ENCODE peak calls at places on chromosomes 5 and 9, in four cellular contexts. F is upper lobe of left lung, K is sigmoid colon, E is A549. S is an unnamed sample.

GRCh38 chr5:89850516-89850865 is 559.1 kb downstream of the CETN3 start:
- DNase-seq in F (no peak), K (no peak), E (no peak), S (no peak)

GRCh38 chr9:94870793-94871558 is 144.5 kb downstream of the AOPEP start:
- DNase-seq in F (no peak), K (no peak), E (peak; percentile 73), S (no peak)

GRCh38 chr9:121776009-121776738 is 124.7 kb downstream of the DAB2IP start:
- DNase-seq in F (no peak), K (no peak), E (no peak), S (peak; percentile 5)

GRCh38 chr9:106916491-106917235 is 53.7 kb downstream of the ZNF462 start:
- DNase-seq in F (no peak), K (peak; percentile 71), E (peak; percentile 80), S (peak; percentile 20)

GRCh38 chr5:109016300-109016699 is 268.6 kb downstream of the FER start:
- DNase-seq in F (no peak), K (no peak), E (no peak), S (no peak)

GRCh38 chr5:149680810-149681221 is 49.3 kb upstream of the PPARGC1B start:
- DNase-seq in F (no peak), K (peak; percentile 75), E (no peak), S (peak; percentile 34)

GRCh38 chr9:89603629-89604462 is 966 bp upstream of the GADD45G start:
- DNase-seq in F (peak; percentile 89), K (peak; percentile 88), E (peak; percentile 72), S (peak; percentile 44)

GRCh38 chr9:134367061-134367460 is 40.8 kb downstream of the RXRA start:
- DNase-seq in F (no peak), K (no peak), E (no peak), S (no peak)

GRCh38 chr9:34500623-34501267 is 22.0 kb downstream of the ENHO start:
- DNase-seq in F (no peak), K (no peak), E (peak; percentile 43), S (peak; percentile 68)

GRCh38 chr5:59648949-59649921 is 244.3 kb downstream of the PDE4D start:
- DNase-seq in F (no peak), K (no peak), E (no peak), S (no peak)

GRCh38 chr5:59655693-59656309 is 237.7 kb downstream of the PDE4D start:
- DNase-seq in F (no peak), K (no peak), E (no peak), S (no peak)

GRCh38 chr5:59652449-59652848 is 241.1 kb downstream of the PDE4D start:
- DNase-seq in F (no peak), K (no peak), E (no peak), S (no peak)

GRCh38 chr5:59656351-59657254 is 236.9 kb downstream of the PDE4D start:
- DNase-seq in F (no peak), K (no peak), E (no peak), S (no peak)

GRCh38 chr5:59654691-59655090 is 238.8 kb downstream of the PDE4D start:
- DNase-seq in F (no peak), K (no peak), E (no peak), S (no peak)
- H3K27ac ChIP-seq in F (no peak overlapping the region), K (no peak overlapping the region), E (no peak overlapping the region), S (no peak overlapping the region)

GRCh38 chr5:61319388-61320146 is 12.5 kb upstream of the ZSWIM6 start:
- DNase-seq in F (no peak), K (no peak), E (no peak), S (no peak)
- TF ChIP-seq EP300 in F (no peak), K (no peak), E (no peak), S (no peak)

GRCh38 chr9:1619915-1620705 is 395.0 kb upstream of the SMARCA2 start:
- DNase-seq in F (no peak), K (no peak), E (peak; percentile 33), S (no peak)
- TF ChIP-seq CTCF in F (no peak), K (no peak), E (peak; percentile 25), S (no peak)

DNA sequence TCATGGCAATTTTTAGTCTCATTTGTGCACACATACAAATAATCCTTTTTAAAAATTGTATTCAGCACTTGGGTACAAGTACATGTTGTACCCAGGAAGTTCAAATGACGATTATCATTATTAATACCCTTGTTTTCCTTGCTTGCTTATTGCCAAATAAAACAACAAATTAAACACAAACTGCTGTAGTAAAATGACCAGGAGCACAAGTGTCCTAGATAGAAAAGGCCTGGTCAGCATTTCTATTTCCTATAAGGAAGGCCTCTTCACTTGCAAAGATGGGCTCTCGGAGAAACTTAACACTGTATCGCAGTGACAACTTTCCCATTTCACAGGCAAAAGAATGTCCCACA is 34.7 kb upstream of the PLPP1 start:
- DNase-seq in F (no peak), K (no peak), E (no peak), S (no peak)
- H3K27ac ChIP-seq in F (no peak overlapping the region), K (peak overlapping the region; percentile 67), E (no peak overlapping the region), S (peak overlapping the region; percentile 93)

DNA sequence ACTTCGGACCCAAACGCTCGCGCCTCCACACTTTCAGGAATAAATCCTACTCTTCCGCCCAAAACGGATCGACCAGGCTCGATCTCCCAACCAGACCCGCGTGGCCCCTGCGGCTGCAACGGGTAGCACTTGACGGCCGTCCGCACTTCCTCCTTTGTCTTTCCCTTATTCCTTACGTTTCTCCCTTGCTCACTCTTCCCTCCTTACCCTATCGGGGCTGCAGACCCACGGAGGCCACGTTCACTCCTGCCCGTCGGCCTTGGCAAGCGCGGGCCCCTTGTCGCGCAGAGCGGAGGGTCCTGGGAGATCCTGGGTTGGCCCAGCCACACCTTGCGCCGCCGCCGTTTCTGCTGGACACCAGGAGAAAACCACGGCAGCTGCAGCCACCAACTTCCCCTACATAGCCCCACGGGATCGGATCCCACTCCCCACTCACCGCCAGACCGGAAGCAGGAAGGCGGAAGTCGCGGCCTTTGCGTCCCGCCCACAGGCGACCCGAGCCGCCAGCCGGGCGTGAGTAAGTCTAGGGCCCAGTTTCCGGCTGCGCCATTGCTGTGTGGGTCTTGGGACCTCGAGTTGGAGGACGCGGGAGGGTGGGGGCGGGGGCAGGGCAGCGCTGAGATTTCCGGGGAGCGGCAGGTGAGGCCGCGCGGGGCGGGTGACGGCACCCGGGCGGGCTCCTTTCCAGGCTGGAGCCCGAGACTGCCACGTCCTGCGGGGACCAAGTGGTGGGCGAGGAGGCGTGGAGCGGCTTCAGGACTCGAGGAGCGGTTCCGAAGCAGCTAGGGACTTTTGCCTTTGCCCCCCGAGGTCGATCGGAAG is at the start of gene SMIM15:
- DNase-seq in F (peak; percentile 95), K (peak; percentile 93), E (peak; percentile 94), S (peak; percentile 73)
- TF ChIP-seq EP300 in F (peak; percentile 18), K (no peak), E (peak; percentile 18), S (peak; percentile 85)

GRCh38 chr5:14257995-14258403 is 114.9 kb downstream of the TRIO start:
- DNase-seq in F (no peak), K (no peak), E (no peak), S (no peak)

GRCh38 chr5:14260637-14261036 is 117.5 kb downstream of the TRIO start:
- DNase-seq in F (no peak), K (no peak), E (no peak), S (no peak)

GRCh38 chr5:14256756-14257393 is 113.7 kb downstream of the TRIO start:
- DNase-seq in F (no peak), K (no peak), E (no peak), S (no peak)

GRCh38 chr5:14261237-14261636 is 118.1 kb downstream of the TRIO start:
- DNase-seq in F (no peak), K (no peak), E (no peak), S (no peak)

GRCh38 chr5:14258840-14259239 is 115.7 kb downstream of the TRIO start:
- DNase-seq in F (no peak), K (no peak), E (no peak), S (no peak)
- TF ChIP-seq CTCF in F (no peak), K (no peak), E (no peak), S (no peak)

DNA sequence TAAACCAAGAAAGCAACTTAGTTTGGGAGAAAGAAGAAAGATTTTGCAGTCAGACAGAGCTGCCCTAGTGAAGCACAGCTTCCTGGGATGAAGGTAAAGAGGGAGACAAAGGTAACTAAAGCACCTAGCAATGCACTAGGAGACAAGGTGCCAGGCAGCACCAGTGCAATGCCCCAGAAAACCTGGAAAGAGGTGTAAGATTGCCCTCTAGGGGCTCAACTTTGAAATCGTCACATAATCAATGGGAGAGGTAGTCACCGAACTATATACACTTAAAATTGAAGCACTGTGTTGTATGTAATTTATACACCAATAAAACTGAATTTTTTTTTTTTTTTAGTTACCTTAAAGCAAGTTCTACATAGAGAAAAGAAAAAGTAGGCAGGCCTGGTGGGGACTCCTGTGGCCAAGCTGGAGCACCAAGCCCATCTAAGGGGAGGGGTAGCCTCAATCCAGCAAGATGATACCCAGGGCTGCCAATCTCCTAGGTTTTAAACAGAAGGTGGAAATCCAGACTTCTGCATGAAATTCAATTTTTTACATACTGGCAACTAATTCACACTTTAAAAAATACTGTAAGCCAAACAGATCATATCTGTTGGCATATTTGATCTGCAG is 48.2 kb downstream of the CDK5RAP2 start:
- DNase-seq in F (no peak), K (no peak), E (peak; percentile 55), S (no peak)
- H3K27ac ChIP-seq in F (no peak overlapping the region), K (no peak overlapping the region), E (peak overlapping the region; percentile 85), S (peak overlapping the region; percentile 71)

DNA sequence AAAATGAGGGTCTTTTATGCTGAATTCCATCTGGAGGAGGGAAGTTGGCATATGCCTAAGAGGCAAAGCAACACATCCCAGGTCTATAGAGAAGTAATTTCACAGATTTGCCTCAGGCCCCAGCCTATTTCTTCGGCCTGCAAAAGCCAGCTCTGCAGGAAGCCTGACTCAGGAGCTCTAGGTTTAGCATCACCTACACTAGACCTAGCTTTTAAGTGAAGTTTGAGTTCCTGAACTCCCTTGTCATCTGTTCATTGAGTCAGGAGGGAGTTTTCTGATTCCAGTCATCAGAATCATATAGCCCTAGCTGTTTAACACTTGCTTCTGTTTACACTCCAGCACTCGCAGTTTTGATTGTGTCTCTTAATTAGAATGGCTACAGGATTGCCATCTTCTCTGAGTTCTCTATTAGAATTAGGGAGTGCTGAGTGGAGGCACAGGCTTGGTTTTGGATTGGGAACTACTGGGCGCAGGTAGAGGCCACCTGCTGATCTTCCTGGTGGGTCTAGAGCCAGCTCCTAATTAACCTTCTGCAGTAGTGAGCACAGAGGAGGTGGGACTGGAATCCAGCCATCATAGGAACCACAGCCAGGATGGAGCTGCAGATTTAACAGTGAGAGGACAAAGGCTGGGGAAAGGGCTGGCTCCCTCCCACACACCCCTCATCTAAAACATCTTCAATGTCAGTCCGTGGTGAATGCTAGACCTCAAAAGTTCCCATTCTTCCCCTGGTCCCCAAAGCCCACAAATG is 179.5 kb downstream of the TRIO start:
- DNase-seq in F (no peak), K (no peak), E (no peak), S (no peak)
- TF ChIP-seq EP300 in F (no peak), K (no peak), E (no peak), S (no peak)

DNA sequence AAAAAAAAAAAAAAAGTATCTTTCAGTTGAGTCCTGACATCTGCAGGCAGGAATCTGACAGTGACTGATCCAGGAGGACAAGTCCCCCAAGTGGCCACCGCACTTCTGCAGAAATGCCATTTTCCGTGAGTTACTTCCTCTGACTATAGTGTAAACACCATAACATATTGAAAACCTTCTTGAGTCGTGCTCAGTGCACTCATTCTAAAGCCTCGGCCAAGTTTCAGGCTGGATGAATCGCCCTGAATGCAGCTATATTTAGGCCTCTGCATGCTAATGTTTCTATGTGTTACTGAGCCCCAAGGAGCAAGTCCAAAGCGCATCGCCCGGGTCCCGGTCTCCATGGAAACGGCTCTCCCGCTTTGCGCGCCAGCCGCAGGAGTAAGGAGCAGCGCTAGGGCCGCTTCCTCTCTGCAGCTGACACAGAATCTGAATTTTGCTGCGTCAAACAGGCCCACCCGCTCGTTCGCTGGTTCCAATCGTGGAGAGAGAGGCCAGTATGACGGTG is 335.4 kb downstream of the MSX2 start:
- DNase-seq in F (peak; percentile 75), K (peak; percentile 63), E (peak; percentile 58), S (no peak)
- TF ChIP-seq CTCF in F (no peak), K (no peak), E (peak; percentile 34), S (no peak)